ENCODE peak calls at places on chromosomes 7 and 10, in four cellular contexts. U, J, A and P are unnamed samples.

GRCh38 chr7:4836206-4836661 is 25.6 kb downstream of the PAPOLB start:
- DNase-seq in J (no peak), A (no peak), U (no peak), P (no peak)

GRCh38 chr7:47342646-47343045 is 239.3 kb downstream of the TNS3 start:
- DNase-seq in A (no peak), J (no peak), U (no peak), P (no peak)

GRCh38 chr7:46363688-46364087 is 442.6 kb upstream of the IGFBP3 start:
- DNase-seq in U (no peak), A (no peak), J (peak), P (no peak)

GRCh38 chr10:63703740-63704345 is 182.6 kb downstream of the REEP3 start:
- DNase-seq in A (no peak), U (no peak), J (no peak), P (no peak)

GRCh38 chr7:99997545-99998137 is 17.8 kb upstream of the ZKSCAN1 start:
- DNase-seq in U (no peak), A (no peak), J (peak), P (peak)

GRCh38 chr10:132534348-132535064 is 3.1 kb upstream of the INPP5A start:
- DNase-seq in J (no peak), U (no peak), A (no peak), P (no peak)

GRCh38 chr10:124390788-124391187 is 27.9 kb downstream of the OAT start:
- DNase-seq in U (no peak), A (no peak), J (no peak), P (no peak)

GRCh38 chr7:155380221-155380861 is 77.6 kb upstream of the EN2 start:
- DNase-seq in U (peak), J (no peak), A (peak), P (peak)

GRCh38 chr7:31067491-31067890 is 15.4 kb downstream of the ADCYAP1R1 start:
- DNase-seq in U (no peak), A (no peak), J (no peak), P (no peak)

GRCh38 chr7:21986101-21986500 is 40.4 kb upstream of the CDCA7L start:
- DNase-seq in U (no peak), A (no peak), J (no peak), P (no peak)

GRCh38 chr10:17190602-17191001 is 10.9 kb downstream of the TRDMT1 start:
- DNase-seq in J (no peak), A (no peak), U (no peak), P (no peak)

GRCh38 chr7:29807179-29807841 is 1.0 kb downstream of the WIPF3 start:
- DNase-seq in A (peak), U (no peak), J (peak), P (peak)

GRCh38 chr7:19051767-19052375 is 65.6 kb downstream of the TWIST1 start:
- DNase-seq in A (peak), J (no peak), U (peak), P (no peak)

GRCh38 chr7:28656529-28656928 is 244.2 kb downstream of the CREB5 start:
- DNase-seq in U (no peak), J (no peak), A (no peak), P (no peak)

GRCh38 chr7:64463636-64464375 is 99.1 kb downstream of the ZNF680 start:
- DNase-seq in J (no peak), A (no peak), U (peak), P (no peak)

GRCh38 chr10:52232561-52233350 is 81.3 kb upstream of the DKK1 start:
- DNase-seq in U (no peak), A (peak), J (no peak), P (no peak)

GRCh38 chr10:24238527-24239247 is 29.7 kb downstream of the KIAA1217 start:
- DNase-seq in A (no peak), U (no peak), J (no peak), P (no peak)

GRCh38 chr7:158648787-158649186 is 55.8 kb downstream of the NCAPG2 start:
- DNase-seq in A (no peak), J (no peak), U (no peak), P (no peak)

GRCh38 chr7:127904706-127905056 is 126.6 kb downstream of the LRRC4 start:
- DNase-seq in J (no peak), U (peak), A (peak), P (no peak)

GRCh38 chr7:157984138-157984913 is 603.3 kb downstream of the PTPRN2 start:
- DNase-seq in A (no peak), U (no peak), J (no peak), P (no peak)

GRCh38 chr10:131174651-131175540 is 136.6 kb downstream of the TCERG1L start:
- DNase-seq in A (no peak), J (no peak), U (no peak), P (peak)

GRCh38 chr7:146654048-146654447 is 537.4 kb downstream of the CNTNAP2 start:
- DNase-seq in A (peak), U (no peak), J (no peak), P (no peak)

GRCh38 chr10:70756710-70757360 is 28.3 kb downstream of the TBATA start:
- DNase-seq in J (no peak), U (peak), A (peak), P (no peak)

GRCh38 chr7:25586513-25586912 is 358.2 kb upstream of the NPVF start:
- DNase-seq in J (no peak), A (no peak), U (no peak), P (no peak)

GRCh38 chr7:55127135-55127551 is 108.3 kb downstream of the EGFR start:
- DNase-seq in A (no peak), J (no peak), U (no peak), P (no peak)
- H3K27ac ChIP-seq in A (no peak), J (no peak), U (peak), P (no peak)

DNA sequence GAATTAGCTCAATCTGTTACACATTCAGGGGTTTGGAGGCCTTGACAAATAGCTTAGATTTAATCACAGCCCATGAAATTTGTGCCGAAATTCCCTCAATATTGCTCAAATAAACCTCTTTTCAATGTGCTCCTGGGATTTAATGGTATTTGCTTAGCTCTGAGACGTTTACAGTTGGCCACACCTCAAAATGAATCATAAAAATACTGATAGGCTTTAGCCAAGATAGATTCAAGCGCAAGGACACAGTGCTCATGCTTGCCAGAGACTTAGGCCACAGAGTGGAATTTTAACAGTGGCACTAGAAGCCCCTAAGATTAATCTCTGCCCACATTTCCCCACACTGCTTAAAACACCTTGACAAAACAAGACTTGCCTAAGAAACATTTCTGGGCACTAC is 2.3 kb upstream of the SEMA3C start:
- DNase-seq in J (no peak), A (no peak), U (no peak), P (no peak)
- H2BK120ac ChIP-seq in J (no peak), A (no peak), U (no peak), P (no peak)

DNA sequence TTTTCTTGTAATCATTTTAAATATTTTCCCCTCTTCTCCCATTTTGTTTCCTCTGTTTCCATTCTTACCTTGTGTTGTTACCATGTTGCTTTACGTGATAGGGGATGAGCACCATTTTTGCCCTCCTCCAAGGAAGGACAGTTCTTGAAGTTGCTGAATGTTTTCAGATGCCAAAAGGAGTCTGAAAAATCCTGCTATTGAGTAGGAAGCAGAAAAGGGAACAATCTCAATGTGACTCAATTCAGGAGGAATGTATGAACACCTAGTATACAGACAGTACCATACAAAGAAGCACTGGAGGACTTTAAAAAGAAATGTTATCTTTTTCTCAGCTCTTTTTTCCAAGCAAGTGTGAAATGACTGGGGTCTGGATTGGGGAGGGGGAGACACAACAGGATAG is 5.1 kb upstream of the NAMPT start:
- DNase-seq in U (peak), A (no peak), J (no peak), P (no peak)
- H3K27ac ChIP-seq in U (no peak), A (no peak), J (no peak), P (no peak)

DNA sequence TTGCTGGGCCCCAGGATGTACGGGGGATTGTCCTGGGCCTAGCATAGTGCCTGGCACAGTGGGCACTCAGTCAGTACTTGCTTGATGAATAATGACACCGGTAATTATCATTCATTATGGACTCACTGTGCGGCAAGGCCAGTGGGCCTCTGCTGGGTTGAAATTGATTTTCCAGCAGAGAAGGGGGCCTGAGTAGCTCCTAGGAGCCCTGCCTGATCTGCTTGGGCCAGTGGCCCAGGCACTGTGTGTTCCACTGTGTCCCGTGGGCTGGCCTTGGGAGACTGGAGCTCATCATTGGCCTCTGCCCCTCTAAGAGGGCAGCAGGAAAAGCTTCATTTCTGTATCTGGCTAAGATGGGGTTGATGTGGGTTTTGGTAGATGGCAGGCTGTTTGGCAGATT is 1.4 kb downstream of the CHST3 start:
- DNase-seq in A (no peak), U (no peak), J (no peak), P (no peak)
- H2BK120ac ChIP-seq in A (peak), U (peak), J (no peak), P (no peak)

DNA sequence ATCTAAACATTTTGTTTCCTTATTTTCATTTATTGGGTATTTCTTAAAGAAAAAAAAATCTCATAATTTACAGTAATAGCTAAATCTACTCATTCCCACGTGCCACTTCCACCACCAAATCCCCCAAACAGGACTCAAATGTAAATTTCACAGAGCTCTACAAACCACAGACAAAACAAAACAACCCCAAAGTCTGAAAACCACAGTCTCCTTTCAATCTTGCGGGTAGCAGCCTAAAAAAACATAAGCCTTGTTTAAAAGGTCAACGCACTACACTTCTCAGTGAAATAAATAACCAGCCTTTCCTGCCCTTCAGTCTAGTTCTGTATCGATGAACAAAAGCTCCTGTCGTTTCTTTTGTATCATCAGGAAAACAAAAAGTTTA is 121.8 kb upstream of the AFAP1L2 start:
- DNase-seq in A (peak), J (no peak), U (peak), P (no peak)
- H3K27ac ChIP-seq in A (peak), J (peak), U (no peak), P (no peak)

GRCh38 chr10:116111483-116112095 is 161.4 kb downstream of the GFRA1 start:
- DNase-seq in J (no peak), U (no peak), A (no peak), P (peak)
- H2BK120ac ChIP-seq in J (no peak), U (no peak), A (no peak), P (no peak)

GRCh38 chr7:102447311-102447710 is 13.9 kb downstream of the ORAI2 start:
- DNase-seq in A (no peak), U (no peak), J (no peak), P (no peak)

GRCh38 chr7:102449136-102449535 is 15.5 kb downstream of the ALKBH4 start:
- DNase-seq in U (no peak), A (no peak), J (no peak), P (no peak)

GRCh38 chr7:102452451-102452850 is 12.2 kb downstream of the ALKBH4 start:
- DNase-seq in J (no peak), U (no peak), A (no peak), P (no peak)

GRCh38 chr7:102451371-102452054 is 13.2 kb downstream of the ALKBH4 start:
- DNase-seq in U (no peak), A (no peak), J (no peak), P (peak)

GRCh38 chr7:102450242-102450641 is 14.4 kb downstream of the ALKBH4 start:
- DNase-seq in A (no peak), J (no peak), U (no peak), P (no peak)
- H3K27ac ChIP-seq in A (no peak), J (no peak), U (no peak), P (no peak)